ENCODE peak calls at places on chromosomes 16 and 17, in five cellular contexts. D is thyroid gland; R is psoas muscle; F is GM23248; Q is CD8-positive, alpha-beta memory T cell. G is an unnamed sample. For H3K9me3, the result is how much of the 10 kb centered on the place peaks cover.

GRCh38 chr16:19213885-19214284 is 45.8 kb downstream of the SYT17 start:
- DNase-seq in D (no peak), R (no peak), F (no peak), Q (no peak), G (no peak)

GRCh38 chr17:42311240-42312034 is 23.1 kb downstream of the STAT5A start:
- DNase-seq in D (peak), R (peak), F (peak), Q (no peak), G (peak)

GRCh38 chr17:1673041-1673790 is 11.5 kb downstream of the PRPF8 start:
- DNase-seq in D (no peak), R (peak), F (no peak), Q (no peak), G (no peak)

GRCh38 chr17:68356520-68356919 is 65.2 kb downstream of the ARSG start:
- DNase-seq in D (no peak), R (no peak), F (no peak), Q (peak), G (no peak)

GRCh38 chr16:64983226-64983625 is 138.6 kb downstream of the CDH11 start:
- DNase-seq in D (no peak), R (no peak), F (peak), Q (no peak), G (no peak)

GRCh38 chr17:62661337-62661736 is 33.9 kb downstream of the MRC2 start:
- DNase-seq in D (no peak), R (no peak), F (no peak), Q (no peak), G (no peak)

GRCh38 chr16:11181889-11182279 is 74.1 kb downstream of the SOCS1 start:
- DNase-seq in D (peak), R (no peak), F (no peak), Q (no peak), G (no peak)

GRCh38 chr16:89383095-89384003 is 107.0 kb downstream of the ANKRD11 start:
- DNase-seq in D (peak), R (peak), F (no peak), Q (no peak), G (peak)

GRCh38 chr17:6768447-6768846 is 7.6 kb upstream of the FBXO39 start:
- DNase-seq in D (no peak), R (no peak), F (no peak), Q (no peak), G (no peak)

GRCh38 chr17:6775871-6776405 is at the start of gene FBXO39:
- DNase-seq in D (no peak), R (no peak), F (peak), Q (no peak), G (peak)

DNA sequence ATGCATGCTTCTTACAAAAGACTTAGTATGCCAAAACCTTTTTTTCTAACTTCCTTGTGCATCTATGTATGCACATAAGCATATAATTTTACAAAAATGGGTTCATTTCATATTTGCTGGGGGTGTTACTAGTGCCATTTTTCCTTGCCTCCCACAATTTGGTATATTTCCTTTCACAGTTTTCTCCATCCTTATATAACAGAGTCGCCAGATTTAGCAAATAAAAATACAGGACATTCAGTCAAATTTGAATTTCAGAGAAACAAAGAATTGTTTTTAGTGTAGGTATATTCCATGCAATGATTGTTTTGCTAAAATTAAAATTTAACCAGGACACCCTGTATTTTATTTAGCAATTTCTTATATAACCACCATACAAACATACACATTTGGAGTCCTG is 4.0 kb upstream of the FBXO39 start:
- DNase-seq in D (no peak), R (no peak), F (no peak), Q (no peak), G (no peak)
- H3K9me3 ChIP-seq in D (under half), R (under half), F (under half), Q (under half), G (under half)

DNA sequence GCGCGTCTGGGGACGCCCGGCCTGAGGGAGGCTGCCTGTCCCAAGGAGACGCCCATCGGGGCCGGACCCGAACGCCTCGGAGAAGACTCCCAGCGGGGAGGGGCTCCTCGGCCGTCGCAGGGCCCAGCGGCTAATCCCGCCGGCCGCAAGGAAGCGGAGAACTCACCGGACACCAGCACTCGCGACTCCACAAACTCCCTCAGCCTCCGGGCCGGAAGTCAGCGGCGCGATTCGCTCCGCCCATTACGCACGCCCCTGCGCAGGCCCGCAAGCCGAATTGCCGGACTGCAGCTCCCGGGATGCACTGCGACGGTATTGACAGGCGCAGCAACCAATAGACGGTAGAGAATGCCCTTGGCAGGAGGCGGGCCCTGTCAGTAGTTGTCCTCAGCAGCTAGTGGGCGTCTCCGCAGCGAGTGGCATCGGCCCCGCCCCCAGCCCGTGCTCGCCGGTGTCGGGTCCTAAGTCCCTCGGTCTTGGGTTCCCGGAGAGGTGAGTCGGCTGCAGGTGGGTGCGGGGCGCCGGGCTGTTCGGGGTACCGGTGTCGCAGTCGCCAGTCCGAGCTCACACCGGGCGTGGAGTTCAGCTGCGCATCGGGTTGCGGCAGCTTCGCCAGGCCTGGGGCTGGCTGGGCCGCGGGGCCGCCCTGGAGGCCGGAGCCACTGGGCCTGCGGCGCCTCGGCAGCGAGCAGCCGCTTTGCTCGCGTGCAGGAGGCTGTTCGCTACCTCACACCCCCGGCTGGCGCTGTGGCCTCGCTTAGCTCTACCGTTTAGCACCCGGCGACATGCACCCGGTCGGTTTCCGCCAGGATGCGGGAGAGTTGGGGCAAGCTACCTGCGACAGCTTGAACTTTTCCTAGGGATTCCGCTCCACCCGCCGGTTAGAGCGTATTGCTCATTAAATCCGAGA is at the start of the genes ZNF174 and ZSCAN32:
- DNase-seq in D (peak), R (peak), F (peak), Q (peak), G (peak)
- H3K9me3 ChIP-seq in D (under half), R (under half), F (under half), Q (under half), G (under half)

GRCh38 chr16:3388325-3388724 is 12.5 kb downstream of the ZSCAN32 start:
- DNase-seq in D (no peak), R (no peak), F (no peak), Q (no peak), G (no peak)
- H3K9me3 ChIP-seq in D (under half), R (half or more), F (under half), Q (under half), G (under half)

GRCh38 chr16:181668-182021 is 1.4 kb downstream of the HBQ1 start:
- DNase-seq in D (no peak), R (no peak), F (peak), Q (no peak), G (no peak)
- H3K9me3 ChIP-seq in D (under half), R (under half), F (under half), Q (under half), G (under half)

DNA sequence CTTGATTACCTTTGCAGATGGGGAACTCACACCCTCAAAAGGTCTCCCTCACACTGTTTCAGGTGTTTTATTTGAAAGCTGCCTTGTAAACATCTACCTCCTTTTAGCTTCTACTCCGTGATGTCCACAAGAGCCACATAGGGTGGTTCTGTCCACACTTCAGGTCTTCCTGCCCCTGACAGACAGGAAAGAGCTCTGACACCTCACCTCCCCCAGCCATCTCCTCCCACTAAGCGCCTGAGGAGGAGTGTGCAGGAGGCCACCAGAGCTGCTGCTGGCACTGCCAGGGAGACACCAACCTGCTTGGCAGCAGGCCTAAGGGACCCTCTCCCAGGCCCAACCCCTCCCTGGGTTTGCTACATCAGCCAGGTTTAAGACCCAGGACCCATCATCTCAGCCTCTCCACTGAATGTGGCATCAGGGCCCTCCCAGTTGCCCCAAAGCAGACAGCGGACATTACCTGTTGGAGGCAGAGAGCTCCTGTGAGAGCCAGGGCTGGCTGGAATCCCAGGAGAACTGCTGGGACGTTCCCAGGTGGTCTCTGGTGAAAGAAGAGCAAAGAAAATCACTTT is 76.4 kb upstream of the RCVRN start:
- DNase-seq in D (no peak), R (no peak), F (no peak), Q (no peak), G (no peak)
- H3K9me3 ChIP-seq in D (under half), R (under half), F (under half), Q (under half), G (under half)